ENCODE peak calls at places on chromosomes 1 and 21, in seven cellular contexts. C is lower lobe of right lung, R is Peyer's patch, B is astrocyte, X is left lung, A is endothelial cell of umbilical vein, I is psoas muscle. Z is an unnamed sample.

GRCh38 chr21:16794944-16795343 is 717.9 kb upstream of the CXADR start:
- DNase-seq in R (no peak), A (peak; percentile 77), X (no peak), I (peak; percentile 26), B (peak; percentile 95), C (no peak), Z (no peak)

GRCh38 chr21:34889287-34889536 is 159.9 kb downstream of the RUNX1 start:
- DNase-seq in A (peak; percentile 69), B (peak; percentile 69), X (peak; percentile 59), R (peak; percentile 69), I (peak; percentile 60), C (peak; percentile 78), Z (no peak)

GRCh38 chr1:19644761-19645543 is 841 bp downstream of the NBL1 start:
- DNase-seq in I (peak; percentile 36), X (no peak), B (no peak), R (peak; percentile 67), C (no peak), A (peak; percentile 24), Z (no peak)

GRCh38 chr21:36973986-36974850 is 7.7 kb upstream of the HLCS start:
- DNase-seq in A (no peak), X (no peak), C (no peak), I (no peak), B (no peak), R (no peak), Z (no peak)

GRCh38 chr1:230210326-230210978 is 143.4 kb downstream of the GALNT2 start:
- DNase-seq in A (peak; percentile 57), X (no peak), R (no peak), C (no peak), B (peak; percentile 65), I (no peak), Z (no peak)

GRCh38 chr21:38277501-38278111 is 20.8 kb downstream of the KCNJ15 start:
- DNase-seq in C (no peak), A (peak; percentile 62), R (no peak), X (peak; percentile 77), I (peak; percentile 35), B (peak; percentile 100), Z (no peak)

GRCh38 chr1:185229981-185230380 is 73.0 kb downstream of the SWT1 start:
- DNase-seq in C (no peak), R (no peak), X (no peak), B (no peak), I (no peak), A (no peak), Z (no peak)

GRCh38 chr1:31626451-31627202 is 9.1 kb downstream of the HCRTR1 start:
- DNase-seq in I (peak; percentile 58), B (no peak), A (no peak), R (no peak), C (no peak), X (no peak), Z (no peak)

GRCh38 chr1:231973840-231974239 is 347.2 kb downstream of the DISC1 start:
- DNase-seq in C (no peak), A (no peak), I (no peak), X (no peak), R (no peak), B (peak; percentile 58), Z (no peak)

GRCh38 chr1:53371121-53371666 is 43.3 kb upstream of the LRP8 start:
- DNase-seq in B (no peak), R (peak; percentile 34), C (no peak), A (no peak), X (peak; percentile 16), I (no peak), Z (no peak)

GRCh38 chr1:75996196-75996595 is 64.0 kb upstream of the ASB17 start:
- DNase-seq in R (no peak), X (no peak), A (no peak), C (no peak), B (peak; percentile 21), I (no peak), Z (no peak)

GRCh38 chr1:42928859-42929258 is 29.8 kb downstream of the SLC2A1 start:
- DNase-seq in B (no peak), I (no peak), R (no peak), A (no peak), X (no peak), C (no peak), Z (no peak)

GRCh38 chr1:185917646-185918045 is 183.5 kb downstream of the HMCN1 start:
- DNase-seq in B (peak; percentile 33), C (no peak), R (no peak), A (peak; percentile 50), I (no peak), X (no peak), Z (no peak)

GRCh38 chr1:8875216-8875861 is 3.1 kb downstream of the ENO1 start:
- DNase-seq in C (no peak), B (no peak), X (no peak), I (no peak), A (peak; percentile 44), R (no peak), Z (no peak)

GRCh38 chr1:31183927-31184554 is 55.6 kb downstream of the NKAIN1 start:
- DNase-seq in C (no peak), A (peak; percentile 46), X (no peak), I (no peak), R (peak; percentile 76), B (no peak), Z (no peak)

GRCh38 chr1:115277276-115277675 is 60.8 kb downstream of the NGF start:
- DNase-seq in B (peak; percentile 88), I (no peak), C (no peak), R (no peak), X (no peak), A (no peak), Z (no peak)

GRCh38 chr1:59596432-59596831 is 218.3 kb upstream of the HOOK1 start:
- DNase-seq in B (peak; percentile 86), A (peak; percentile 98), C (no peak), X (no peak), R (no peak), I (peak; percentile 16), Z (no peak)

GRCh38 chr1:15559189-15559815 is 25.5 kb downstream of the AGMAT start:
- DNase-seq in X (no peak), A (no peak), I (no peak), B (no peak), C (no peak), R (peak; percentile 82), Z (no peak)

GRCh38 chr1:244140420-244140819 is 89.3 kb downstream of the ZBTB18 start:
- DNase-seq in I (no peak), R (no peak), A (no peak), B (no peak), C (no peak), X (no peak), Z (no peak)

GRCh38 chr1:16958475-16958874 is 21.9 kb downstream of the MFAP2 start:
- DNase-seq in B (no peak), C (no peak), R (no peak), A (no peak), I (no peak), X (no peak), Z (no peak)

GRCh38 chr1:187840557-187840956 is 1011.8 kb downstream of the PLA2G4A start:
- DNase-seq in C (no peak), R (no peak), X (no peak), I (no peak), B (peak; percentile 29), A (no peak), Z (no peak)

GRCh38 chr1:55317263-55317662 is 102.1 kb upstream of the USP24 start:
- DNase-seq in R (no peak), A (no peak), C (no peak), X (no peak), B (no peak), I (no peak), Z (no peak)

GRCh38 chr21:27536319-27536718 is 569.4 kb upstream of the ADAMTS5 start:
- DNase-seq in I (no peak), A (no peak), R (no peak), B (no peak), X (no peak), C (no peak), Z (no peak)

DNA sequence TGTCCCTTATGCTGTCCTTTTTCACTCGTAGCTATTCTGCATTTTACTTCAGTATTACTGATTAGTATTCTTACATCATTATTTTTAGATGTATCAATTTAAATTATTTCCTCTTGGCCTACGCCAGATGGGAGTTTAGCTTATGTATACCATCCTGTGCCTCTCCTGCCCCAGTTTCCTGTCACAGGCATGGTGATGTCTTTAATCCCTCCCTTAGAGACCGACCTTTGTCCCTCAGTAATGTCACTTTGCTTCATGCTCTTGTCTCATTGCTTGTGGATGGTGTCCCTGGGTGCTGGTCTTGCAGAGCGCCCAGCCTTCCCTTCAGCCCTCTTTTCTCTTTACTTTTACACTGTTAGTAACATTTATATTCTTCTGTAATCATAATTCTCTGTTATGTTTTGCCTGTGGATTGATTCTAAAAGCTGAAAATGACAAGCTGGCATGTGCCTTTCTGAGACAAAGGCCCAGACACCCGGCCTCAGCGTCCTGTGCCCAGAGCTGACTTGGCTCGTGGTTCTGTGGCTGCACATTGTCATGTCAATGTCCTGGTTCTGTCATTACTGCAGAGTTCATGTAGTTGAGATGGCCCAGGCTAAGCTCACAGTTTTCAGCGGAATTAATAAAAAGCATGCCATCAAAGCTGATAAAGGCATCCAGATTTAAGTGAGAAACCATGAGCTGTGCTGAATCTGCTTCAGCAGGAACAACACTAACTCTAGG is 100.7 kb downstream of the MTR start:
- DNase-seq in C (no peak), A (no peak), B (no peak), X (no peak), I (no peak), R (no peak), Z (no peak)
- H3K36me3 ChIP-seq in C (peaks cover 86% of the 10 kb centered on the region), A (peaks cover 18% of the 10 kb centered on the region), B (peaks cover 23% of the 10 kb centered on the region), X (no peaks in the 10 kb centered on the region), I (peaks cover 97% of the 10 kb centered on the region), R (no peaks in the 10 kb centered on the region), Z (peaks cover 44% of the 10 kb centered on the region)

DNA sequence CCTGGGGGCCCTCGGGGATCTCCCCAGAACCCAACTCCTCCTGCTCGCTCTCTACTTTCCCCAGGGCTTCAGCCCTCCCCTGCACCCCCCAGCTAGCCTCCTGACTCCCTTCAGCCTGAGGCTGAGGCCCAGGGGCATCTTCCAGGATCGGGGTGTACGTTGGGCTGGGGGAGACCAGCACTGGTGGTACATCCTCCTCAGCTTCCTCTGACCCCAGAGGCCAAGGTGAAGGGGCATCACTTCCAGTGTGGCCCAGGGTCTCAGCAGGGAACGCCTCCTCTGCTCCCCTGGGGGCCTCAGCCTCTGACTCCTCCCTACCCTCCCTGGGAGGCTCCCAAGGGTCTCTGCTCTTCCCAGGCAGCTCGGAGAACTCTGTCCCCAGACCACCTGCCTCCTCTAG is 6.8 kb downstream of the NES start:
- DNase-seq in C (no peak), X (no peak), I (no peak), B (no peak), R (no peak), A (no peak), Z (no peak)
- H3K4me1 ChIP-seq in C (peaks cover 59% of the 10 kb centered on the region), X (peaks cover 57% of the 10 kb centered on the region), I (peaks cover 88% of the 10 kb centered on the region), B (peaks cover 34% of the 10 kb centered on the region), R (no peaks in the 10 kb centered on the region), A (peaks cover 19% of the 10 kb centered on the region), Z (peaks cover 4% of the 10 kb centered on the region)

GRCh38 chr1:40748841-40749718 is 34.5 kb upstream of the KCNQ4 start:
- DNase-seq in A (no peak), C (no peak), I (peak; percentile 26), X (no peak), B (no peak), R (no peak), Z (no peak)
- H3K36me3 ChIP-seq in A (peaks cover 14% of the 10 kb centered on the region), C (peaks cover 63% of the 10 kb centered on the region), I (peaks cover 66% of the 10 kb centered on the region), X (no peaks in the 10 kb centered on the region), B (peaks cover 33% of the 10 kb centered on the region), R (no peaks in the 10 kb centered on the region), Z (peaks cover 19% of the 10 kb centered on the region)

DNA sequence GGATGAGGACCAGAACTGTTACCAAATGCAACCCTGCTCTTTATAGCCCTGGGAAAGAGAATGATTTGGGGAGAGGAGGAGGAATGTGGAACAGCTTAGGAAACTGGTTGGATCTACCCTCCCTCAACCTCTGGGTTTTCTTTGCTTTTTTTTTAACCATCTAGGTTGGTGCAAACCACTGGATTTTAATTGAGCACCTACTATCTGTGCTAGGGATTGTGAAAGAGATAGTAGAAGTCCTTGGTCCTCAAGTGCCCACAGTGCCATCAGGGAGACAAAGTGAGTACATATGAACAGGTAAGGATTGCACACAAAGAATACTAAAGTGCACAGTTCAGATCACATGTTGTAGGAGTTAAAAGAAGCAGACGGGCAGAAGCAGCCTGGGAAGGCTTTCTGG is 4.7 kb downstream of the TAGLN2 start:
- DNase-seq in I (no peak), C (no peak), R (no peak), X (no peak), B (no peak), A (no peak), Z (no peak)
- H3K4me1 ChIP-seq in I (peaks cover 28% of the 10 kb centered on the region), C (peaks cover 77% of the 10 kb centered on the region), R (peaks cover 11% of the 10 kb centered on the region), X (peaks cover 79% of the 10 kb centered on the region), B (peaks cover 61% of the 10 kb centered on the region), A (peaks cover 38% of the 10 kb centered on the region), Z (peaks cover 72% of the 10 kb centered on the region)